ENCODE peak calls at places on chromosome 5, in ten cellular contexts. A is fibroblast of the aortic adventitia; N is cardiac fibroblast; Q is uterus; T is HFF-Myc; B is CD8-positive, alpha-beta T cell; Y is AG10803; O is PC-9; Z is Panc1; D is GM12865. P is an unnamed sample.

GRCh38 chr5:143614831-143615230 is 197.1 kb upstream of the HMHB1 start:
- DNase-seq in T (no peak), B (no peak), Z (no peak), D (no peak), Q (no peak), Y (no peak), N (no peak), O (no peak), A (no peak), P (no peak)

GRCh38 chr5:150573216-150573615 is 65.3 kb downstream of the NDST1 start:
- DNase-seq in Y (no peak), A (no peak), Q (no peak), N (no peak), B (no peak), Z (no peak), D (no peak), T (no peak), O (no peak), P (peak)

GRCh38 chr5:150918613-150919012 is 13.8 kb upstream of the ZNF300 start:
- DNase-seq in B (no peak), Z (no peak), Q (no peak), D (no peak), A (no peak), O (no peak), Y (peak), T (peak), N (peak), P (no peak)

GRCh38 chr5:55692106-55692417 is 20.1 kb downstream of the SLC38A9 start:
- DNase-seq in D (no peak), B (no peak), O (no peak), Y (no peak), Z (no peak), Q (no peak), N (no peak), T (no peak), A (no peak), P (no peak)

GRCh38 chr5:120251898-120252297 is 212.2 kb upstream of the PRR16 start:
- DNase-seq in D (no peak), O (no peak), B (no peak), A (no peak), N (no peak), Q (no peak), T (no peak), Y (no peak), Z (no peak), P (no peak)

GRCh38 chr5:141475625-141476131 is at the start of gene PCDHGC3:
- DNase-seq in Q (peak), B (peak), A (peak), Z (peak), D (peak), Y (peak), T (peak), N (peak), O (peak), P (peak)

GRCh38 chr5:98975682-98976407 is 47.0 kb upstream of the CHD1 start:
- DNase-seq in A (no peak), N (no peak), B (no peak), T (no peak), Z (no peak), O (no peak), Q (no peak), Y (no peak), D (peak), P (no peak)

GRCh38 chr5:168683247-168683926 is 104.2 kb upstream of the PANK3 start:
- DNase-seq in A (peak), T (no peak), Y (no peak), D (no peak), B (peak), Q (no peak), Z (no peak), N (no peak), O (no peak), P (no peak)

GRCh38 chr5:2776338-2777302 is 25.1 kb upstream of the IRX2 start:
- DNase-seq in B (no peak), A (no peak), Q (no peak), Y (no peak), N (no peak), D (no peak), Z (no peak), O (no peak), T (no peak), P (no peak)

GRCh38 chr5:103369125-103370120 is 110.9 kb downstream of the MACIR start:
- DNase-seq in T (no peak), O (no peak), Z (no peak), D (no peak), B (no peak), N (no peak), A (no peak), Q (no peak), Y (no peak), P (no peak)

GRCh38 chr5:14351086-14351661 is 208.0 kb downstream of the TRIO start:
- DNase-seq in A (no peak), Z (no peak), T (no peak), Q (no peak), O (no peak), D (peak), N (no peak), B (no peak), Y (no peak), P (no peak)

GRCh38 chr5:112914584-112914983 is 7.4 kb downstream of the REEP5 start:
- DNase-seq in T (no peak), Y (no peak), D (no peak), B (no peak), O (no peak), N (peak), Q (no peak), A (no peak), Z (no peak), P (peak)

GRCh38 chr5:135369952-135370351 is 29.1 kb downstream of the MACROH2A1 start:
- DNase-seq in Q (no peak), T (no peak), Y (no peak), D (no peak), A (no peak), O (no peak), N (no peak), Z (no peak), B (no peak), P (no peak)

GRCh38 chr5:143142596-143143435 is 260.7 kb downstream of the NR3C1 start:
- DNase-seq in Z (no peak), B (no peak), Y (peak), N (peak), Q (peak), A (peak), T (no peak), D (no peak), O (no peak), P (peak)

GRCh38 chr5:111551569-111552275 is 39.4 kb upstream of the STARD4 start:
- DNase-seq in A (no peak), B (no peak), Z (no peak), D (no peak), Q (no peak), N (peak), Y (no peak), T (no peak), O (no peak), P (no peak)

GRCh38 chr5:14588145-14588544 is 6.6 kb downstream of the OTULINL start:
- DNase-seq in O (no peak), D (peak), B (no peak), N (no peak), T (no peak), Z (no peak), Y (no peak), Q (no peak), A (no peak), P (no peak)

GRCh38 chr5:158821321-158821720 is 278.4 kb downstream of the EBF1 start:
- DNase-seq in N (no peak), D (peak), A (no peak), T (no peak), Y (no peak), O (no peak), Q (no peak), Z (no peak), B (no peak), P (no peak)

GRCh38 chr5:113140837-113141661 is 164.5 kb downstream of the DCP2 start:
- DNase-seq in T (no peak), D (no peak), N (peak), Q (no peak), B (no peak), A (peak), Y (peak), Z (no peak), O (no peak), P (peak)

GRCh38 chr5:62093981-62094380 is 212.0 kb upstream of the KIF2A start:
- DNase-seq in A (peak), Z (no peak), Q (no peak), B (no peak), N (peak), Y (peak), O (no peak), D (peak), T (no peak), P (peak)

GRCh38 chr5:73625905-73626811 is at the start of gene ARHGEF28:
- DNase-seq in N (peak), Q (peak), T (no peak), Y (peak), Z (no peak), A (peak), O (peak), B (peak), D (peak), P (peak)

GRCh38 chr5:153985498-153985897 is 53.2 kb downstream of the FAM114A2 start:
- DNase-seq in Z (no peak), N (no peak), A (no peak), B (no peak), T (no peak), Y (no peak), Q (no peak), D (no peak), O (no peak), P (no peak)

GRCh38 chr5:177479774-177480173 is 6.3 kb upstream of the DBN1 start:
- DNase-seq in D (no peak), Q (peak), Y (peak), N (peak), T (no peak), O (no peak), B (no peak), A (peak), Z (no peak), P (peak)

GRCh38 chr5:138753794-138754698 is 821 bp downstream of the CTNNA1 start:
- DNase-seq in A (peak), Q (peak), Z (peak), B (peak), O (peak), D (peak), N (peak), Y (peak), T (peak), P (peak)

DNA sequence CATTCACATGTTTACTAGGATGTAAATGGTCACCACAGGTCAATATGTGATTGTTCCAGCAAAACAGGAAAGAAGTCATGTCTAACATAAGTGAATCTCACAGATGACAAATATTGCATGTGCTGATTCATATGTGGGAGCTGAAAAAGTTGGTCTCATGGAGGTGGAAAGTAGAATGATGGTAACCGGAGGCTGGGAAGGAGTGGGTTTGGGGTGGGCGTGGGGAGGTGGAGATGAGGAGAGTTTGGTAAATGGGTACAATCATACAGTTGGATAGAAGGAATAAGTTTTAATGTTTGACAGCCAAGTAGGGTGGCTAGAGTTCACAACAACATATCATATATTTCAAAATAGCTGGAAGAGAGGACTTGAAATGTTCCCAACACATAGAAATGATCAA is 83.8 kb upstream of the RANBP3L start:
- DNase-seq in Y (no peak), O (no peak), Z (no peak), D (no peak), Q (no peak), B (no peak), N (no peak), A (no peak), T (no peak), P (no peak)
- H3K4me3 ChIP-seq in Y (no peak), O (no peak), Z (no peak), D (no peak), Q (no peak), B (no peak), N (no peak), A (no peak), T (no peak), P (no peak)

DNA sequence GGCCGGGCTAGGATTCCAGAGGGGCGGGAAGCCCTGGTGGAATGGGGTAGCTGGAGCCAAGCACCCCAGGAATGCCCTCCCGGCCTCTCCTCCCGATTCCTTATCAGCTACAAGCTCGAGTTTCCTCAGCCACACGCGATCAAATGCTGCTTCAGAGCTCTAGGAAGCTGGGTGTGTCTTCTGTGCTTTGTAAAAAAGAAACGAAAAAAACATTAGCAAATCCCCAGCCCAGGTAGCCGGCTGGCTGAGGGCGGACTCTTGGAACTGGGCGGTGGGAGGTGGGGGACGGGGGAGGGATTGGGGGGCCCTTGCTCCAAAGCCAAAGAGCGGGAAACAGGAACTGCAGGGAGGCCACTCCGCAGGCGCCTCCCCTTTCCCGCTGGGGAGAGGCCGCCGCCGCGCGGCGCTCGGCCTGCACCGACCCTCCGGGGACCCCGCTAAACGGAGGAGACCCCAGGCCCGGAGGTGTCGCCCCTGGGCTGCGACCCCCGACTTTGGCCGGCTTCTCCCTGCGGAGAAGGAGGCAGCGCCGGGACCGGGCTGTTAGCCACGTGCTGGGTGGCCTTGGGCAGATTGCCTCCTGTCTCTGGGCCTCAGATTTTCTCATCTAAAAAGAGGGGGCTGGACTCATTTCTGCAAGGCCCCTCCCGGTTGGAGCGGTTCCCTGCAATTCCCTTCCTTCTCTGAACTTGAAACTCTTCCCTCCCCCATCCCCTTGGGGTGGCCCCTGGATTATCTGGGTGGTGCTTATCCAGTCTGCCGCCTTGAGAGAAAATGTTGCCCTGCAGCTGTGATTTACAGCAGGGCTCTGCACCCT is 40.9 kb upstream of the FABP6 start:
- DNase-seq in O (peak), Q (peak), Y (peak), N (peak), T (peak), B (no peak), Z (no peak), A (peak), D (no peak), P (peak)
- TF ChIP-seq CTCF in O (no peak), Q (no peak), Y (no peak), N (no peak), T (no peak), B (no peak), Z (no peak), A (peak), D (peak), P (peak)

DNA sequence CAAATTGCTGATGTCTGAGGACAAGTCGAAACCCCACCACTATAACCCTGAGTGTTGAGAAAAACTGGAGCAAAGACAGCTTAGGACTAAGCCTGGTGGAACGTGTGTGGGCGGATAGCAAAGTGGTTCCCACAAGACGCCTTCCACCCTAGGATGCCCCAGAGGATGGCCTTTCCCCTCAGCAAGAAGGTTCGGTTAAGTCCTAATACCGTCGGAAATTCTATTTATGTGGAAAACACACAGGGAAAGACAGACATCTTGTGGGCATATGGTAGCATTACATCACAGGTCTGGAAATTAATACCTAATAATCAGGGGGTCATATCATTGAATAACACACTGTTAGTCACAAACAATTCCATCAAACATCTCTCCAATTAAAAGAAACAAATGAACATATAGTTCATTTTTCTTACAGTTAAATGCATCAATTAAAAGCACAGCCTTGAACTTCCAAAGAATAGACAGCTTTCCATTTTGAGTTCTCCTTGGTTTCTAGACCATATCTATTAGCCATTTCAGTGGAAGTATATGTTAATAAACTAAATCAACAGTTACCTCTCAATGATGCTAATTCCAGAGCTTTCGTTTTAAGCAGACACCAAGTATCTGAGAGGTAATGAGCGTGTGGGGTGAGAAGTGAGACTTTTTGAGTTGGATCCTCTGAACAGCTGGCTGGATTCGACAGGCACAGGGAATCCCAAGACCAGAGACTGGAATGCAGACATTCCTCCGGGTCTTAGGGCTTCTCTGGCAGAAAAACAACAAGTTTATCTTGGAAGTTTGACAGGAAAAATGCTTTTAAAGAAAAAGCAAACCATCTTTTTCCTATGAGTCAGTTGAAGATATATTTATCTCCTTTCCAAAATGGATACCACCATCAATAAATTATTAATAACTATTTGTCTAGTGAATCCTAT is 2.9 kb upstream of the ICE1 start:
- DNase-seq in N (peak), T (peak), A (peak), O (peak), Z (peak), Y (peak), B (no peak), Q (no peak), D (peak), P (peak)
- H3K4me3 ChIP-seq in N (no peak), T (no peak), A (no peak), O (no peak), Z (no peak), Y (no peak), B (no peak), Q (no peak), D (no peak), P (peak)

GRCh38 chr5:50922942-50923767 is 256.7 kb downstream of the PARP8 start:
- DNase-seq in Y (no peak), D (no peak), B (no peak), O (no peak), T (no peak), N (no peak), A (no peak), Q (no peak), Z (no peak), P (no peak)
- TF ChIP-seq CTCF in Y (no peak), D (no peak), B (no peak), O (no peak), T (peak), N (no peak), A (no peak), Q (no peak), Z (peak), P (no peak)

GRCh38 chr5:346229-346935 is 24.9 kb downstream of the AHRR start:
- DNase-seq in B (no peak), T (no peak), N (no peak), Z (no peak), Y (no peak), A (no peak), Q (no peak), O (no peak), D (no peak), P (no peak)

GRCh38 chr5:344668-345067 is 23.2 kb downstream of the AHRR start:
- DNase-seq in T (no peak), O (no peak), D (no peak), B (no peak), N (no peak), Y (no peak), Z (no peak), Q (no peak), A (no peak), P (no peak)

GRCh38 chr5:342501-343460 is 21.3 kb downstream of the AHRR start:
- DNase-seq in N (no peak), O (no peak), Y (no peak), A (no peak), Z (no peak), D (no peak), Q (no peak), B (no peak), T (no peak), P (no peak)

GRCh38 chr5:345404-346195 is 24.1 kb downstream of the AHRR start:
- DNase-seq in N (no peak), D (no peak), B (no peak), Y (peak), Z (no peak), O (no peak), Q (no peak), T (no peak), A (peak), P (peak)

GRCh38 chr5:343461-344401 is 22.2 kb downstream of the AHRR start:
- DNase-seq in A (peak), T (no peak), Q (no peak), D (peak), B (peak), N (peak), Y (peak), Z (no peak), O (peak), P (peak)
- H3K4me3 ChIP-seq in A (peak), T (peak), Q (no peak), D (peak), B (peak), N (peak), Y (peak), Z (peak), O (no peak), P (peak)